ENCODE peak calls at places on chromosomes 7 and 10, in six cellular contexts. O is adipocyte; Z is CD8-positive, alpha-beta memory T cell; J is psoas muscle; W is cardiac muscle cell; E is uterus. N is an unnamed sample. For H3K4me1, the result is how much of the 10 kb centered on the place peaks cover.

GRCh38 chr10:70558871-70559810 is 43.4 kb downstream of the PRF1 start:
- DNase-seq in O (peak), E (no peak), W (peak), Z (peak), J (peak), N (peak)

GRCh38 chr10:69179089-69179742 is 818 bp upstream of the SUPV3L1 start:
- DNase-seq in J (no peak), O (no peak), W (no peak), Z (no peak), E (peak), N (peak)

GRCh38 chr7:110590415-110590814 is 500.5 kb upstream of the LRRN3 start:
- DNase-seq in O (no peak), E (no peak), Z (no peak), J (no peak), W (peak), N (peak)

GRCh38 chr7:137904826-137905225 is 58.1 kb upstream of the DGKI start:
- DNase-seq in O (no peak), J (no peak), W (peak), E (no peak), Z (no peak), N (no peak)

GRCh38 chr10:340646-341045 is 205.4 kb downstream of the ZMYND11 start:
- DNase-seq in Z (no peak), O (no peak), W (no peak), E (no peak), J (no peak), N (no peak)

GRCh38 chr10:8691498-8692017 is 637.1 kb downstream of the GATA3 start:
- DNase-seq in J (no peak), W (no peak), E (no peak), Z (no peak), O (no peak), N (no peak)

GRCh38 chr10:129192344-129193128 is 274.5 kb upstream of the MGMT start:
- DNase-seq in W (no peak), O (no peak), E (peak), J (peak), Z (no peak), N (no peak)

GRCh38 chr7:45162311-45162845 is 4.8 kb downstream of the RAMP3 start:
- DNase-seq in Z (no peak), O (no peak), W (no peak), E (no peak), J (peak), N (no peak)

GRCh38 chr7:100662377-100662776 is 6.1 kb upstream of the ACTL6B start:
- DNase-seq in O (no peak), Z (no peak), J (peak), W (no peak), E (no peak), N (no peak)

GRCh38 chr7:151078233-151079040 is 2.2 kb downstream of the FASTK start:
- DNase-seq in E (no peak), W (no peak), O (no peak), Z (no peak), J (no peak), N (no peak)

GRCh38 chr10:3763035-3763456 is 22.0 kb downstream of the KLF6 start:
- DNase-seq in E (no peak), W (no peak), J (no peak), Z (no peak), O (no peak), N (no peak)

GRCh38 chr10:66627156-66627555 is 298.7 kb upstream of the LRRTM3 start:
- DNase-seq in E (no peak), J (no peak), O (peak), Z (no peak), W (peak), N (peak)

GRCh38 chr10:53619678-53620077 is 847.1 kb upstream of the MBL2 start:
- DNase-seq in O (no peak), W (no peak), Z (no peak), E (no peak), J (no peak), N (no peak)

DNA sequence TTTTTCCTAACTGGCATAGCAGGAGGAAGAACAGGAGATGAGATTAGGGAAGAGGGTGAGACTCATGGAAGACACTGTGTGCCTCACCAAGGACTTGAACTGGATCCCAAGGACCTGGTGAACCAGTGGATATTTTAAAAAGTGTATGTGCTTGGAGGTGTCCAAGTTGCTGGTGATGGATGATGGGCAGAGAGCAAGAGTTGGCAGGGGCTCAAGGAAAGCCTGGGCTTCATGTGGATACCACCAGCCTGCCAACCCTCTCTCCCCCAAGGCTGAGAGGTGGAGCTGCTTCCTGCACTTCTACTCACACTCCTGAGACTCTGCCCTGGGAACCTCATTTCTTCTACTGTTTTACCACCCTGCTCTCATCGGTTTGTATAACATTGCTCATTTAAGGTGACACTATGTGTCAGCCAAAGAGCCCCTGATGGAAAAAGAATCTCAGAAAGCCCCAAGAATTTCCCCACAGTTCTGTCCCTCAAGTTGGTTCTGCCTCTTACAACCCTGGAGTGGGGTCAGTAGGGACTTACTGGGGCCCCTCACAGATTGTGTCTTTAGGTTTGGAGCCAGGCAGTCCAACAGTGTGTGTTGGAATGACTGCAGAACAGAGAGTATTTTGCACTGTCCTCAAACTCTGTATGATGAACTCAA is 56.2 kb upstream of the PDCD4 start:
- DNase-seq in O (no peak), W (no peak), E (no peak), Z (no peak), J (no peak), N (no peak)
- H3K4me3 ChIP-seq in O (no peak), W (no peak), E (no peak), Z (no peak), J (no peak), N (no peak)

GRCh38 chr10:14736043-14736442 is 38.7 kb downstream of the FAM107B start:
- DNase-seq in W (no peak), E (no peak), O (no peak), Z (no peak), J (no peak), N (no peak)
- H3K4me1 ChIP-seq in W (under half), E (under half), O (under half), Z (under half), J (under half), N (under half)

GRCh38 chr7:119974972-119975371 is 298.0 kb upstream of the KCND2 start:
- DNase-seq in E (no peak), O (no peak), J (no peak), Z (no peak), W (no peak), N (no peak)
- H3K4me3 ChIP-seq in E (no peak), O (no peak), J (no peak), Z (no peak), W (no peak), N (no peak)

GRCh38 chr7:39606941-39607340 is 16.4 kb upstream of the RALA start:
- DNase-seq in W (no peak), O (no peak), J (no peak), E (no peak), Z (no peak), N (no peak)
- H3K4me1 ChIP-seq in W (under half), O (under half), J (under half), E (under half), Z (under half), N (under half)

DNA sequence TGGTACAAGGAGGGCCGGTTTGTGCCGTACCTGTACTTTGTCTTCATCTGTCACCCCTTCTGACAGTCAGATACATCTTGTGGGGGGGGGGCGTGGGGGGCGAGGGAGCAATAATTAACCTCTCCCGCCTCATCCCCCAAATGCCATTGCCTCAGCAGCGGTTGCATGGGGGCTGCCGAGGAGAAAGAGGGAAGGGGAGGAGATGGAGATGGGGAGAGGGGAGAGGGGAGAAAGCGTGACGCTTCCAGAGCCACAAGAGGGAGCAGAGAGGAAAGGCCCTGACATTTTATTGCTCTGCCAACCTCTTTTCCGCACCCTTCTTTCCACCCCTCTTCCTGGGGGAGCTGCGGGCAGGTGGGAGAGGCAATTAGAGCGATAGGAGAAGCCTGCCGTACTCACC is 11.8 kb downstream of the KAZALD1 start:
- DNase-seq in E (no peak), W (no peak), O (no peak), Z (no peak), J (no peak), N (no peak)
- H3K4me3 ChIP-seq in E (no peak), W (no peak), O (no peak), Z (no peak), J (no peak), N (no peak)

DNA sequence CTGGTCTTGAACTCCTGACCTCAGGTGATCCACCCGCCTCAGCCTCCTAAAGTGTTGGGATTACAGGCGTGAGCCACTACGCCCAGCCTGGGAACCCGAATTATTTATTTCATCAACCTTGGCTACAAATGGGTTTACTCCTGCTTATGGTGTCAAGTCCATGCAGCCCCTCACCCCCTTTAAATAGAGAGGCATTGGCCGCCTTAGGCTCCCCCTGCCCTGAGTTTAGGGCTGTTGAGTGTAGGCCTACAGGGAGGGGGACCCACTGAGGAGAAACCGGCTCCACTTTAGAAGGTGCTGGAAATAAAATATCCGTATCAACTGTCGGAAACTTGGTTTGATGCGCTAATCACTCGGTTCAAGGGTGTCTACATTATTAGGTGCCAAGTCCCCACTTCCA is 8.7 kb upstream of the SP8 start:
- DNase-seq in E (no peak), W (no peak), Z (no peak), O (no peak), J (no peak), N (no peak)
- H3K4me1 ChIP-seq in E (under half), W (under half), Z (under half), O (under half), J (under half), N (under half)

N was measured in HAP-1.